ENCODE peak calls at places on chromosomes 12 and 14, in nine cellular contexts. One of them, this sample, is unnamed. For H3K27me3, the result is how much of the 10 kb centered on the place peaks cover.

GRCh38 chr14:105532735-105533141 is 6.4 kb downstream of the TMEM121 start:
- DNase-seq in neural progenitor cell: peak
- DNase-seq in adipocyte: peak
- DNase-seq in GM23338: peak
- DNase-seq in heart right ventricle: no peak
- DNase-seq in cardiac muscle cell: no peak
- DNase-seq in WERI-Rb-1: peak
- DNase-seq in HL-60: peak
- DNase-seq in heart left ventricle: no peak
- DNase-seq in this sample: no peak

GRCh38 chr12:67400742-67401141 is 131.6 kb downstream of the CAND1 start:
- DNase-seq in neural progenitor cell: no peak
- DNase-seq in adipocyte: no peak
- DNase-seq in GM23338: no peak
- DNase-seq in heart right ventricle: no peak
- DNase-seq in cardiac muscle cell: no peak
- DNase-seq in WERI-Rb-1: no peak
- DNase-seq in HL-60: no peak
- DNase-seq in heart left ventricle: no peak
- DNase-seq in this sample: no peak

GRCh38 chr12:13780453-13780852 is 200.9 kb downstream of the GRIN2B start:
- DNase-seq in neural progenitor cell: no peak
- DNase-seq in adipocyte: no peak
- DNase-seq in GM23338: no peak
- DNase-seq in heart right ventricle: no peak
- DNase-seq in cardiac muscle cell: no peak
- DNase-seq in WERI-Rb-1: no peak
- DNase-seq in HL-60: no peak
- DNase-seq in heart left ventricle: no peak
- DNase-seq in this sample: no peak

GRCh38 chr12:12467701-12468218 is 94.9 kb downstream of the DUSP16 start:
- DNase-seq in neural progenitor cell: no peak
- DNase-seq in adipocyte: no peak
- DNase-seq in GM23338: no peak
- DNase-seq in heart right ventricle: no peak
- DNase-seq in cardiac muscle cell: no peak
- DNase-seq in WERI-Rb-1: no peak
- DNase-seq in HL-60: peak
- DNase-seq in heart left ventricle: no peak
- DNase-seq in this sample: no peak

GRCh38 chr12:119072463-119072862 is 91.1 kb downstream of the SRRM4 start:
- DNase-seq in neural progenitor cell: no peak
- DNase-seq in adipocyte: no peak
- DNase-seq in GM23338: no peak
- DNase-seq in heart right ventricle: no peak
- DNase-seq in cardiac muscle cell: no peak
- DNase-seq in WERI-Rb-1: peak
- DNase-seq in HL-60: no peak
- DNase-seq in heart left ventricle: no peak
- DNase-seq in this sample: no peak

GRCh38 chr14:61671086-61671485 is 24.2 kb upstream of the HIF1A start:
- DNase-seq in neural progenitor cell: no peak
- DNase-seq in adipocyte: no peak
- DNase-seq in GM23338: no peak
- DNase-seq in heart right ventricle: no peak
- DNase-seq in cardiac muscle cell: no peak
- DNase-seq in WERI-Rb-1: no peak
- DNase-seq in HL-60: no peak
- DNase-seq in heart left ventricle: no peak
- DNase-seq in this sample: no peak

GRCh38 chr12:27506645-27507189 is 17.3 kb upstream of the PPFIBP1 start:
- DNase-seq in neural progenitor cell: no peak
- DNase-seq in adipocyte: no peak
- DNase-seq in GM23338: no peak
- DNase-seq in heart right ventricle: peak
- DNase-seq in cardiac muscle cell: no peak
- DNase-seq in WERI-Rb-1: no peak
- DNase-seq in HL-60: no peak
- DNase-seq in heart left ventricle: peak
- DNase-seq in this sample: no peak

GRCh38 chr14:26841920-26842741 is 244.3 kb upstream of the NOVA1 start:
- DNase-seq in neural progenitor cell: no peak
- DNase-seq in adipocyte: peak
- DNase-seq in GM23338: no peak
- DNase-seq in heart right ventricle: peak
- DNase-seq in cardiac muscle cell: peak
- DNase-seq in WERI-Rb-1: no peak
- DNase-seq in HL-60: no peak
- DNase-seq in heart left ventricle: peak
- DNase-seq in this sample: peak

GRCh38 chr12:121499929-121500793 is 80.7 kb downstream of the KDM2B start:
- DNase-seq in neural progenitor cell: peak
- DNase-seq in adipocyte: peak
- DNase-seq in GM23338: peak
- DNase-seq in heart right ventricle: peak
- DNase-seq in cardiac muscle cell: peak
- DNase-seq in WERI-Rb-1: peak
- DNase-seq in HL-60: peak
- DNase-seq in heart left ventricle: peak
- DNase-seq in this sample: peak

GRCh38 chr12:92506460-92506859 is 196.3 kb upstream of the PLEKHG7 start:
- DNase-seq in neural progenitor cell: no peak
- DNase-seq in adipocyte: peak
- DNase-seq in GM23338: no peak
- DNase-seq in heart right ventricle: no peak
- DNase-seq in cardiac muscle cell: no peak
- DNase-seq in WERI-Rb-1: no peak
- DNase-seq in HL-60: no peak
- DNase-seq in heart left ventricle: no peak
- DNase-seq in this sample: no peak

GRCh38 chr12:6606331-6607131 is 648 bp downstream of the CHD4 start:
- DNase-seq in neural progenitor cell: peak
- DNase-seq in adipocyte: peak
- DNase-seq in GM23338: peak
- DNase-seq in heart right ventricle: peak
- DNase-seq in cardiac muscle cell: peak
- DNase-seq in WERI-Rb-1: peak
- DNase-seq in HL-60: peak
- DNase-seq in heart left ventricle: peak
- DNase-seq in this sample: peak

DNA sequence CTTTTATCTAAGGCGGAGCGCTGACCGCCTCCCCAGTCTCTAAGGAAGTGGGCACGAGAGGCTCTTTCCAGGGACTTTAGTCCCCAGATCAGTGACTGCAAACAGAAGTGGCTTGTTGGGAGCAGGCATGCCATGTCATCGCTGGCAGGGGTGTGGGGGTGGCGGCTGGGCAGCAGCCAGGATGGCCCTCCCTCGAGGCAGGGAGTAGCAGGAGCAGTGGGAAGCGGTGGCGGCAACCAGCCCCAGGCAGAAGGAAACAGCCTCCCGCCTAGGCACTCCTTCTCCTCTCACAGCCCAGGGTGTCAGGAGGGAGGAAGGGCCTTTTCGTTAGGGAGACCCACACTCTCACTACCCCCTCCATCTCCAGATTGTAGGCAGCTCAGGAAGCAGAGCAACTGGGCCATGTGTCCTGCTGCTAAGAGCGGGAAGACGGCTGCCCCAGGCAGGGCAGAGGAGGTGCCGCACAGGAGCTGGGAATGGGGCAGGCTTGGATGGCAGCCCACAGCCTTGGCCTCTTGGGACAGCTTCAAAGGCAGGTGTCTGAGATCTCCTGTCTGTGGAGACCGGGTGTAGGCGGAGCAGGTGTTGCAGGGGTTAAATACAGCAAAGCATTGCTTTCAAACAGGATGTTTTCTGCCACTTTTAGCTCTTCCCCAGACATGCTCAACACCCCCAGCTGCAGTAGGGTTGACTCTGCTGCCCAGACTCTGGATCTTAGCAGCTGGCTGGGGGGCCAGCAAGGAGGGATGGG is 21.8 kb downstream of the VDR start:
- DNase-seq in neural progenitor cell: no peak
- DNase-seq in adipocyte: peak
- DNase-seq in GM23338: peak
- DNase-seq in heart right ventricle: no peak
- DNase-seq in cardiac muscle cell: no peak
- DNase-seq in WERI-Rb-1: no peak
- DNase-seq in HL-60: no peak
- DNase-seq in heart left ventricle: no peak
- DNase-seq in this sample: peak
- H3K4me3 ChIP-seq in neural progenitor cell: no peak
- H3K4me3 ChIP-seq in adipocyte: no peak
- H3K4me3 ChIP-seq in GM23338: no peak
- H3K4me3 ChIP-seq in heart right ventricle: peak
- H3K4me3 ChIP-seq in cardiac muscle cell: no peak
- H3K4me3 ChIP-seq in WERI-Rb-1: no peak
- H3K4me3 ChIP-seq in HL-60: no peak
- H3K4me3 ChIP-seq in heart left ventricle: peak
- H3K4me3 ChIP-seq in this sample: no peak

DNA sequence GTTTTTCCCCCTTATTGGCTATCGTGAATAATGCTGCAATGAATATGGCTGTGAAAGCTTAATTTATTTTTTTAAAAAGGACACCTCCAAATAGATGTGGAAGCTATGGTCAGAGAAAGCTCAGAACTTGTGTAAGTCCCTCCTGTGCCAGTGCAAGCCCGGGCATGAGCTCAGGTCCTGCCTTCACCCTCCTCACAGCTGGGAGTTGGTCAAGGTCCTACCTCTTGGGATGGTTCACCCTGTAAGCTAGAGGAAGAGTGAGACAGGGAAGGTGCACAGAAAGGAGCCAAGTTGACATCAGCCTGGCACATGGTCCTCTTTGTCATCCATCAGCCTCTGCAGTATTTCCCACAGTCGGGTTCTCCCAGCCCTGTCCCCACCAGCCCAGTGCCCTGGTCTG is 12.0 kb upstream of the PLEKHG3 start:
- DNase-seq in neural progenitor cell: no peak
- DNase-seq in adipocyte: no peak
- DNase-seq in GM23338: no peak
- DNase-seq in heart right ventricle: no peak
- DNase-seq in cardiac muscle cell: no peak
- DNase-seq in WERI-Rb-1: no peak
- DNase-seq in HL-60: no peak
- DNase-seq in heart left ventricle: no peak
- DNase-seq in this sample: peak
- H3K27me3 ChIP-seq in neural progenitor cell: under half
- H3K27me3 ChIP-seq in adipocyte: under half
- H3K27me3 ChIP-seq in GM23338: under half
- H3K27me3 ChIP-seq in heart right ventricle: under half
- H3K27me3 ChIP-seq in cardiac muscle cell: under half
- H3K27me3 ChIP-seq in WERI-Rb-1: under half
- H3K27me3 ChIP-seq in HL-60: under half
- H3K27me3 ChIP-seq in heart left ventricle: under half
- H3K27me3 ChIP-seq in this sample: under half

GRCh38 chr12:55713721-55714120 is 2.1 kb upstream of the BLOC1S1 start:
- DNase-seq in neural progenitor cell: no peak
- DNase-seq in adipocyte: peak
- DNase-seq in GM23338: no peak
- DNase-seq in heart right ventricle: no peak
- DNase-seq in cardiac muscle cell: no peak
- DNase-seq in WERI-Rb-1: no peak
- DNase-seq in HL-60: no peak
- DNase-seq in heart left ventricle: no peak
- DNase-seq in this sample: no peak

GRCh38 chr12:55712700-55713415 is 3.0 kb upstream of the BLOC1S1 start:
- DNase-seq in neural progenitor cell: no peak
- DNase-seq in adipocyte: no peak
- DNase-seq in GM23338: no peak
- DNase-seq in heart right ventricle: no peak
- DNase-seq in cardiac muscle cell: no peak
- DNase-seq in WERI-Rb-1: no peak
- DNase-seq in HL-60: no peak
- DNase-seq in heart left ventricle: no peak
- DNase-seq in this sample: no peak

GRCh38 chr12:55708695-55709233 is 1.1 kb upstream of the ITGA7 start:
- DNase-seq in neural progenitor cell: no peak
- DNase-seq in adipocyte: no peak
- DNase-seq in GM23338: no peak
- DNase-seq in heart right ventricle: peak
- DNase-seq in cardiac muscle cell: peak
- DNase-seq in WERI-Rb-1: no peak
- DNase-seq in HL-60: no peak
- DNase-seq in heart left ventricle: peak
- DNase-seq in this sample: no peak

GRCh38 chr12:55715169-55715764 is 579 bp upstream of the BLOC1S1 start:
- DNase-seq in neural progenitor cell: no peak
- DNase-seq in adipocyte: no peak
- DNase-seq in GM23338: peak
- DNase-seq in heart right ventricle: no peak
- DNase-seq in cardiac muscle cell: no peak
- DNase-seq in WERI-Rb-1: no peak
- DNase-seq in HL-60: no peak
- DNase-seq in heart left ventricle: no peak
- DNase-seq in this sample: no peak

GRCh38 chr12:55712154-55712553 is 3.7 kb upstream of the BLOC1S1 start:
- DNase-seq in neural progenitor cell: no peak
- DNase-seq in adipocyte: no peak
- DNase-seq in GM23338: no peak
- DNase-seq in heart right ventricle: peak
- DNase-seq in cardiac muscle cell: no peak
- DNase-seq in WERI-Rb-1: no peak
- DNase-seq in HL-60: no peak
- DNase-seq in heart left ventricle: peak
- DNase-seq in this sample: no peak
- H3K4me3 ChIP-seq in neural progenitor cell: no peak
- H3K4me3 ChIP-seq in adipocyte: peak
- H3K4me3 ChIP-seq in GM23338: no peak
- H3K4me3 ChIP-seq in heart right ventricle: peak
- H3K4me3 ChIP-seq in cardiac muscle cell: no peak
- H3K4me3 ChIP-seq in WERI-Rb-1: no peak
- H3K4me3 ChIP-seq in HL-60: no peak
- H3K4me3 ChIP-seq in heart left ventricle: peak
- H3K4me3 ChIP-seq in this sample: no peak

GRCh38 chr12:106672308-106673085 is 89.7 kb downstream of the RFX4 start:
- DNase-seq in neural progenitor cell: peak
- DNase-seq in adipocyte: no peak
- DNase-seq in GM23338: peak
- DNase-seq in heart right ventricle: no peak
- DNase-seq in cardiac muscle cell: peak
- DNase-seq in WERI-Rb-1: no peak
- DNase-seq in HL-60: no peak
- DNase-seq in heart left ventricle: no peak
- DNase-seq in this sample: no peak

GRCh38 chr12:106671840-106672239 is 89.0 kb downstream of the RFX4 start:
- DNase-seq in neural progenitor cell: no peak
- DNase-seq in adipocyte: no peak
- DNase-seq in GM23338: no peak
- DNase-seq in heart right ventricle: no peak
- DNase-seq in cardiac muscle cell: no peak
- DNase-seq in WERI-Rb-1: no peak
- DNase-seq in HL-60: no peak
- DNase-seq in heart left ventricle: no peak
- DNase-seq in this sample: no peak

GRCh38 chr12:106673151-106673550 is 90.3 kb downstream of the RFX4 start:
- DNase-seq in neural progenitor cell: peak
- DNase-seq in adipocyte: no peak
- DNase-seq in GM23338: peak
- DNase-seq in heart right ventricle: no peak
- DNase-seq in cardiac muscle cell: peak
- DNase-seq in WERI-Rb-1: no peak
- DNase-seq in HL-60: no peak
- DNase-seq in heart left ventricle: no peak
- DNase-seq in this sample: no peak

GRCh38 chr12:106669216-106669615 is 86.4 kb downstream of the RFX4 start:
- DNase-seq in neural progenitor cell: no peak
- DNase-seq in adipocyte: no peak
- DNase-seq in GM23338: no peak
- DNase-seq in heart right ventricle: no peak
- DNase-seq in cardiac muscle cell: no peak
- DNase-seq in WERI-Rb-1: no peak
- DNase-seq in HL-60: no peak
- DNase-seq in heart left ventricle: no peak
- DNase-seq in this sample: no peak

GRCh38 chr12:106670131-106670530 is 87.3 kb downstream of the RFX4 start:
- DNase-seq in neural progenitor cell: no peak
- DNase-seq in adipocyte: no peak
- DNase-seq in GM23338: no peak
- DNase-seq in heart right ventricle: no peak
- DNase-seq in cardiac muscle cell: no peak
- DNase-seq in WERI-Rb-1: no peak
- DNase-seq in HL-60: no peak
- DNase-seq in heart left ventricle: no peak
- DNase-seq in this sample: no peak
- H3K27me3 ChIP-seq in neural progenitor cell: under half
- H3K27me3 ChIP-seq in adipocyte: under half
- H3K27me3 ChIP-seq in GM23338: under half
- H3K27me3 ChIP-seq in heart right ventricle: under half
- H3K27me3 ChIP-seq in cardiac muscle cell: under half
- H3K27me3 ChIP-seq in WERI-Rb-1: under half
- H3K27me3 ChIP-seq in HL-60: under half
- H3K27me3 ChIP-seq in heart left ventricle: under half
- H3K27me3 ChIP-seq in this sample: under half